ENCODE peak calls at places on chromosomes 5 and 9, in four cellular contexts. Q is NCI-H1930; O is Daoy; I is CD4-positive, alpha-beta T cell. G is an unnamed sample.

GRCh38 chr5:132827943-132828673 is 2.3 kb downstream of the SHROOM1 start:
- DNase-seq in Q (no peak), O (no peak), I (no peak), G (no peak)

GRCh38 chr5:133579766-133580165 is 32.6 kb downstream of the FSTL4 start:
- DNase-seq in Q (no peak), O (no peak), I (no peak), G (no peak)

GRCh38 chr9:22256381-22256780 is 190.2 kb upstream of the DMRTA1 start:
- DNase-seq in Q (no peak), O (no peak), I (no peak), G (no peak)

GRCh38 chr5:74251106-74252032 is 389.2 kb downstream of the ENC1 start:
- DNase-seq in Q (no peak), O (peak), I (no peak), G (no peak)

GRCh38 chr5:88691945-88692868 is 190.8 kb downstream of the MEF2C start:
- DNase-seq in Q (no peak), O (peak), I (no peak), G (no peak)

GRCh38 chr5:83299353-83299752 is 172.2 kb upstream of the VCAN start:
- DNase-seq in Q (no peak), O (no peak), I (no peak), G (no peak)

GRCh38 chr5:144183254-144183889 is 12.7 kb downstream of the KCTD16 start:
- DNase-seq in Q (no peak), O (no peak), I (no peak), G (no peak)

GRCh38 chr9:105647595-105648349 is 14.5 kb upstream of the TAL2 start:
- DNase-seq in Q (no peak), O (peak), I (no peak), G (no peak)